ENCODE peak calls at places on chromosomes 2 and 18, in nine cellular contexts. One of them, this sample, is unnamed.
A peak's percentile ranks its signal among the peaks of the same experiment; 100 is the strongest.

GRCh38 chr18:77617681-77618080 is 368.0 kb downstream of the GALR1 start:
- DNase-seq in transverse colon: no peak
- DNase-seq in left cardiac atrium: no peak
- DNase-seq in GM19239: no peak
- DNase-seq in WERI-Rb-1: no peak
- DNase-seq in HuH-7: no peak
- DNase-seq in MM.1S: no peak
- DNase-seq in iris pigment epithelial cell: no peak
- DNase-seq in activated naive CD4-positive, alpha-beta T cell treated with anti-CD3 and anti-CD28 coated beads, Interleukin-2, amount 50 U/mL, for 72 hours: no peak
- DNase-seq in this sample: no peak

GRCh38 chr2:225559090-225559489 is 159.6 kb downstream of the NYAP2 start:
- DNase-seq in transverse colon: no peak
- DNase-seq in left cardiac atrium: no peak
- DNase-seq in GM19239: no peak
- DNase-seq in WERI-Rb-1: no peak
- DNase-seq in HuH-7: no peak
- DNase-seq in MM.1S: no peak
- DNase-seq in iris pigment epithelial cell: no peak
- DNase-seq in activated naive CD4-positive, alpha-beta T cell treated with anti-CD3 and anti-CD28 coated beads, Interleukin-2, amount 50 U/mL, for 72 hours: no peak
- DNase-seq in this sample: no peak

GRCh38 chr2:174198846-174199564 is 49.3 kb downstream of the OLA1 start:
- DNase-seq in transverse colon: no peak
- DNase-seq in left cardiac atrium: no peak
- DNase-seq in GM19239: no peak
- DNase-seq in WERI-Rb-1: no peak
- DNase-seq in HuH-7: no peak
- DNase-seq in MM.1S: no peak
- DNase-seq in iris pigment epithelial cell: peak; percentile 30
- DNase-seq in activated naive CD4-positive, alpha-beta T cell treated with anti-CD3 and anti-CD28 coated beads, Interleukin-2, amount 50 U/mL, for 72 hours: no peak
- DNase-seq in this sample: no peak

GRCh38 chr2:73998451-73998850 is 13.7 kb downstream of the TET3 start:
- DNase-seq in transverse colon: no peak
- DNase-seq in left cardiac atrium: no peak
- DNase-seq in GM19239: no peak
- DNase-seq in WERI-Rb-1: no peak
- DNase-seq in HuH-7: no peak
- DNase-seq in MM.1S: no peak
- DNase-seq in iris pigment epithelial cell: no peak
- DNase-seq in activated naive CD4-positive, alpha-beta T cell treated with anti-CD3 and anti-CD28 coated beads, Interleukin-2, amount 50 U/mL, for 72 hours: no peak
- DNase-seq in this sample: no peak

GRCh38 chr2:210540471-210541257 is 15.7 kb upstream of the CPS1 start:
- DNase-seq in transverse colon: no peak
- DNase-seq in left cardiac atrium: no peak
- DNase-seq in GM19239: no peak
- DNase-seq in WERI-Rb-1: no peak
- DNase-seq in HuH-7: no peak
- DNase-seq in MM.1S: no peak
- DNase-seq in iris pigment epithelial cell: no peak
- DNase-seq in activated naive CD4-positive, alpha-beta T cell treated with anti-CD3 and anti-CD28 coated beads, Interleukin-2, amount 50 U/mL, for 72 hours: no peak
- DNase-seq in this sample: no peak

GRCh38 chr2:144320491-144320890 is 199.4 kb downstream of the ZEB2 start:
- DNase-seq in transverse colon: no peak
- DNase-seq in left cardiac atrium: no peak
- DNase-seq in GM19239: no peak
- DNase-seq in WERI-Rb-1: no peak
- DNase-seq in HuH-7: no peak
- DNase-seq in MM.1S: no peak
- DNase-seq in iris pigment epithelial cell: peak; percentile 39
- DNase-seq in activated naive CD4-positive, alpha-beta T cell treated with anti-CD3 and anti-CD28 coated beads, Interleukin-2, amount 50 U/mL, for 72 hours: no peak
- DNase-seq in this sample: no peak

GRCh38 chr18:8435376-8435775 is 173.9 kb upstream of the RAB12 start:
- DNase-seq in transverse colon: no peak
- DNase-seq in left cardiac atrium: no peak
- DNase-seq in GM19239: no peak
- DNase-seq in WERI-Rb-1: no peak
- DNase-seq in HuH-7: no peak
- DNase-seq in MM.1S: no peak
- DNase-seq in iris pigment epithelial cell: no peak
- DNase-seq in activated naive CD4-positive, alpha-beta T cell treated with anti-CD3 and anti-CD28 coated beads, Interleukin-2, amount 50 U/mL, for 72 hours: no peak
- DNase-seq in this sample: no peak

GRCh38 chr2:222480497-222480896 is 56.2 kb downstream of the SGPP2 start:
- DNase-seq in transverse colon: no peak
- DNase-seq in left cardiac atrium: no peak
- DNase-seq in GM19239: no peak
- DNase-seq in WERI-Rb-1: no peak
- DNase-seq in HuH-7: no peak
- DNase-seq in MM.1S: no peak
- DNase-seq in iris pigment epithelial cell: peak; percentile 1
- DNase-seq in activated naive CD4-positive, alpha-beta T cell treated with anti-CD3 and anti-CD28 coated beads, Interleukin-2, amount 50 U/mL, for 72 hours: no peak
- DNase-seq in this sample: no peak

GRCh38 chr2:104849036-104849551 is 4.8 kb upstream of the POU3F3 start:
- DNase-seq in transverse colon: no peak
- DNase-seq in left cardiac atrium: no peak
- DNase-seq in GM19239: no peak
- DNase-seq in WERI-Rb-1: no peak
- DNase-seq in HuH-7: no peak
- DNase-seq in MM.1S: no peak
- DNase-seq in iris pigment epithelial cell: no peak
- DNase-seq in activated naive CD4-positive, alpha-beta T cell treated with anti-CD3 and anti-CD28 coated beads, Interleukin-2, amount 50 U/mL, for 72 hours: no peak
- DNase-seq in this sample: no peak

GRCh38 chr2:219530048-219530963 is 13.3 kb downstream of the CHPF start:
- DNase-seq in transverse colon: peak; percentile 84
- DNase-seq in left cardiac atrium: peak; percentile 84
- DNase-seq in GM19239: peak; percentile 96
- DNase-seq in WERI-Rb-1: peak; percentile 91
- DNase-seq in HuH-7: peak; percentile 98
- DNase-seq in MM.1S: peak; percentile 79
- DNase-seq in iris pigment epithelial cell: peak; percentile 76
- DNase-seq in activated naive CD4-positive, alpha-beta T cell treated with anti-CD3 and anti-CD28 coated beads, Interleukin-2, amount 50 U/mL, for 72 hours: peak; percentile 77
- DNase-seq in this sample: peak; percentile 91

GRCh38 chr2:232458661-232459418 is 2.9 kb downstream of the ALPI start:
- DNase-seq in transverse colon: no peak
- DNase-seq in left cardiac atrium: no peak
- DNase-seq in GM19239: no peak
- DNase-seq in WERI-Rb-1: peak; percentile 4
- DNase-seq in HuH-7: no peak
- DNase-seq in MM.1S: no peak
- DNase-seq in iris pigment epithelial cell: no peak
- DNase-seq in activated naive CD4-positive, alpha-beta T cell treated with anti-CD3 and anti-CD28 coated beads, Interleukin-2, amount 50 U/mL, for 72 hours: peak; percentile 45
- DNase-seq in this sample: no peak

GRCh38 chr2:42290005-42290404 is 71.0 kb downstream of the COX7A2L start:
- DNase-seq in transverse colon: no peak
- DNase-seq in left cardiac atrium: no peak
- DNase-seq in GM19239: no peak
- DNase-seq in WERI-Rb-1: no peak
- DNase-seq in HuH-7: no peak
- DNase-seq in MM.1S: no peak
- DNase-seq in iris pigment epithelial cell: no peak
- DNase-seq in activated naive CD4-positive, alpha-beta T cell treated with anti-CD3 and anti-CD28 coated beads, Interleukin-2, amount 50 U/mL, for 72 hours: no peak
- DNase-seq in this sample: no peak

GRCh38 chr18:59275406-59275949 is 2.2 kb upstream of the RAX start:
- DNase-seq in transverse colon: no peak
- DNase-seq in left cardiac atrium: no peak
- DNase-seq in GM19239: no peak
- DNase-seq in WERI-Rb-1: peak; percentile 89
- DNase-seq in HuH-7: no peak
- DNase-seq in MM.1S: no peak
- DNase-seq in iris pigment epithelial cell: no peak
- DNase-seq in activated naive CD4-positive, alpha-beta T cell treated with anti-CD3 and anti-CD28 coated beads, Interleukin-2, amount 50 U/mL, for 72 hours: no peak
- DNase-seq in this sample: no peak

GRCh38 chr2:151367571-151367970 is 10.2 kb downstream of the TNFAIP6 start:
- DNase-seq in transverse colon: no peak
- DNase-seq in left cardiac atrium: no peak
- DNase-seq in GM19239: no peak
- DNase-seq in WERI-Rb-1: no peak
- DNase-seq in HuH-7: no peak
- DNase-seq in MM.1S: no peak
- DNase-seq in iris pigment epithelial cell: peak; percentile 76
- DNase-seq in activated naive CD4-positive, alpha-beta T cell treated with anti-CD3 and anti-CD28 coated beads, Interleukin-2, amount 50 U/mL, for 72 hours: no peak
- DNase-seq in this sample: no peak

GRCh38 chr2:114700440-114700839 is 258.0 kb downstream of the DPP10 start:
- DNase-seq in transverse colon: no peak
- DNase-seq in left cardiac atrium: no peak
- DNase-seq in GM19239: no peak
- DNase-seq in WERI-Rb-1: no peak
- DNase-seq in HuH-7: no peak
- DNase-seq in MM.1S: no peak
- DNase-seq in iris pigment epithelial cell: no peak
- DNase-seq in activated naive CD4-positive, alpha-beta T cell treated with anti-CD3 and anti-CD28 coated beads, Interleukin-2, amount 50 U/mL, for 72 hours: no peak
- DNase-seq in this sample: no peak

GRCh38 chr2:222693837-222694236 is 22.4 kb downstream of the MOGAT1 start:
- DNase-seq in transverse colon: no peak
- DNase-seq in left cardiac atrium: no peak
- DNase-seq in GM19239: no peak
- DNase-seq in WERI-Rb-1: no peak
- DNase-seq in HuH-7: peak; percentile 47
- DNase-seq in MM.1S: peak; percentile 24
- DNase-seq in iris pigment epithelial cell: peak; percentile 49
- DNase-seq in activated naive CD4-positive, alpha-beta T cell treated with anti-CD3 and anti-CD28 coated beads, Interleukin-2, amount 50 U/mL, for 72 hours: no peak
- DNase-seq in this sample: no peak

GRCh38 chr18:34659579-34660517 is 50.2 kb upstream of the DTNA start:
- DNase-seq in transverse colon: peak; percentile 73
- DNase-seq in left cardiac atrium: peak; percentile 84
- DNase-seq in GM19239: no peak
- DNase-seq in WERI-Rb-1: no peak
- DNase-seq in HuH-7: peak; percentile 16
- DNase-seq in MM.1S: no peak
- DNase-seq in iris pigment epithelial cell: peak; percentile 98
- DNase-seq in activated naive CD4-positive, alpha-beta T cell treated with anti-CD3 and anti-CD28 coated beads, Interleukin-2, amount 50 U/mL, for 72 hours: no peak
- DNase-seq in this sample: peak; percentile 79

GRCh38 chr18:26056291-26056690 is 34.1 kb downstream of the SS18 start:
- DNase-seq in transverse colon: no peak
- DNase-seq in left cardiac atrium: no peak
- DNase-seq in GM19239: no peak
- DNase-seq in WERI-Rb-1: no peak
- DNase-seq in HuH-7: no peak
- DNase-seq in MM.1S: no peak
- DNase-seq in iris pigment epithelial cell: peak; percentile 79
- DNase-seq in activated naive CD4-positive, alpha-beta T cell treated with anti-CD3 and anti-CD28 coated beads, Interleukin-2, amount 50 U/mL, for 72 hours: no peak
- DNase-seq in this sample: no peak

GRCh38 chr2:73232471-73233153 is 427 bp downstream of the PRADC1 start:
- DNase-seq in transverse colon: peak; percentile 57
- DNase-seq in left cardiac atrium: no peak
- DNase-seq in GM19239: no peak
- DNase-seq in WERI-Rb-1: peak; percentile 70
- DNase-seq in HuH-7: peak; percentile 44
- DNase-seq in MM.1S: peak; percentile 58
- DNase-seq in iris pigment epithelial cell: no peak
- DNase-seq in activated naive CD4-positive, alpha-beta T cell treated with anti-CD3 and anti-CD28 coated beads, Interleukin-2, amount 50 U/mL, for 72 hours: no peak
- DNase-seq in this sample: peak; percentile 40

GRCh38 chr2:182444806-182445205 is 18.0 kb upstream of the PDE1A start:
- DNase-seq in transverse colon: no peak
- DNase-seq in left cardiac atrium: no peak
- DNase-seq in GM19239: no peak
- DNase-seq in WERI-Rb-1: no peak
- DNase-seq in HuH-7: no peak
- DNase-seq in MM.1S: no peak
- DNase-seq in iris pigment epithelial cell: peak; percentile 51
- DNase-seq in activated naive CD4-positive, alpha-beta T cell treated with anti-CD3 and anti-CD28 coated beads, Interleukin-2, amount 50 U/mL, for 72 hours: no peak
- DNase-seq in this sample: no peak

GRCh38 chr2:177530513-177531039 is 138.0 kb downstream of the AGPS start:
- DNase-seq in transverse colon: no peak
- DNase-seq in left cardiac atrium: no peak
- DNase-seq in GM19239: no peak
- DNase-seq in WERI-Rb-1: no peak
- DNase-seq in HuH-7: no peak
- DNase-seq in MM.1S: no peak
- DNase-seq in iris pigment epithelial cell: no peak
- DNase-seq in activated naive CD4-positive, alpha-beta T cell treated with anti-CD3 and anti-CD28 coated beads, Interleukin-2, amount 50 U/mL, for 72 hours: no peak
- DNase-seq in this sample: no peak